ENCODE peak calls at places on chromosomes 16 and 17, in six cellular contexts. M is PC-3; C is upper lobe of right lung; K is fibroblast of lung; A is neural progenitor cell; H is CD8-positive, alpha-beta memory T cell. X is an unnamed sample.

GRCh38 chr16:29198731-29199521 is 207.6 kb downstream of the NPIPB11 start:
- DNase-seq in K (no peak), C (peak; percentile 53), M (no peak), A (no peak), H (no peak), X (no peak)

GRCh38 chr16:24163935-24164334 is 92.2 kb upstream of the CACNG3 start:
- DNase-seq in M (no peak), C (no peak), K (no peak), H (no peak), A (peak; percentile 24), X (no peak)

GRCh38 chr17:28878981-28879380 is 18.6 kb downstream of the FLOT2 start:
- DNase-seq in K (peak; percentile 43), M (peak; percentile 52), A (peak; percentile 54), H (no peak), C (no peak), X (peak; percentile 59)

GRCh38 chr16:12314786-12315185 is 338.3 kb downstream of the SNX29 start:
- DNase-seq in C (no peak), H (no peak), K (peak; percentile 41), A (no peak), M (no peak), X (no peak)

GRCh38 chr16:3807425-3808123 is 72.9 kb downstream of the CREBBP start:
- DNase-seq in H (no peak), C (no peak), M (no peak), K (no peak), A (no peak), X (no peak)

GRCh38 chr16:3798827-3799226 is 81.5 kb upstream of the TRAP1 start:
- DNase-seq in K (no peak), H (no peak), C (no peak), A (no peak), M (no peak), X (no peak)

GRCh38 chr16:71479420-71479819 is 9.7 kb downstream of the ZNF19 start:
- DNase-seq in C (no peak), H (no peak), K (no peak), A (peak; percentile 60), M (peak; percentile 30), X (peak; percentile 35)

GRCh38 chr17:1878419-1879121 is 48.8 kb downstream of the RPA1 start:
- DNase-seq in C (peak; percentile 53), H (no peak), K (peak; percentile 44), A (no peak), M (peak; percentile 31), X (peak; percentile 10)

GRCh38 chr16:11016993-11017392 is 72.6 kb downstream of the CLEC16A start:
- DNase-seq in M (peak; percentile 67), K (peak; percentile 75), H (no peak), A (no peak), C (peak; percentile 73), X (peak; percentile 84)

GRCh38 chr17:40021471-40021961 is 6.3 kb downstream of the CSF3 start:
- DNase-seq in M (peak; percentile 93), C (no peak), H (no peak), K (peak; percentile 53), A (no peak), X (peak; percentile 94)

GRCh38 chr16:15682105-15682570 is 32.1 kb downstream of the NDE1 start:
- DNase-seq in H (no peak), K (peak; percentile 68), C (no peak), M (peak; percentile 72), A (peak; percentile 26), X (peak; percentile 85)

GRCh38 chr17:45574376-45574775 is 83.9 kb upstream of the PLEKHM1 start:
- DNase-seq in M (no peak), K (peak; percentile 64), H (no peak), C (no peak), A (no peak), X (no peak)

GRCh38 chr16:24667244-24667764 is 62.1 kb upstream of the TNRC6A start:
- DNase-seq in K (no peak), M (no peak), A (no peak), C (no peak), H (no peak), X (no peak)

GRCh38 chr16:49484454-49484853 is 110.8 kb downstream of the C16orf78 start:
- DNase-seq in M (no peak), C (peak; percentile 72), A (peak; percentile 86), K (no peak), H (no peak), X (no peak)

GRCh38 chr17:69654981-69655581 is 240.6 kb downstream of the MAP2K6 start:
- DNase-seq in A (no peak), M (peak; percentile 94), C (no peak), K (peak; percentile 93), H (no peak), X (peak; percentile 84)

GRCh38 chr16:12252616-12253015 is 276.1 kb downstream of the SNX29 start:
- DNase-seq in C (no peak), M (no peak), A (no peak), K (no peak), H (no peak), X (no peak)

GRCh38 chr17:62916684-62917571 is 49.1 kb upstream of the TANC2 start:
- DNase-seq in K (peak; percentile 88), H (no peak), A (no peak), M (peak; percentile 17), C (no peak), X (no peak)

GRCh38 chr16:424623-425081 is 797 bp upstream of the RAB11FIP3 start:
- DNase-seq in H (no peak), K (peak; percentile 40), M (peak; percentile 36), A (no peak), C (no peak), X (no peak)

GRCh38 chr17:77695386-77695785 is 263.1 kb upstream of the TNRC6C start:
- DNase-seq in A (no peak), K (no peak), C (no peak), M (no peak), H (no peak), X (no peak)

GRCh38 chr16:30609002-30609927 is 924 bp downstream of the ZNF689 start:
- DNase-seq in A (peak; percentile 31), M (peak; percentile 28), K (peak; percentile 56), C (peak; percentile 86), H (no peak), X (peak; percentile 15)

GRCh38 chr17:36602924-36603384 is 1.6 kb downstream of the MRM1 start:
- DNase-seq in A (peak; percentile 84), C (peak; percentile 66), M (peak; percentile 72), H (peak; percentile 68), K (peak; percentile 62), X (peak; percentile 60)

GRCh38 chr17:7266784-7267183 is 4.5 kb upstream of the CLDN7 start:
- DNase-seq in C (no peak), A (no peak), K (peak; percentile 11), M (no peak), H (no peak), X (peak; percentile 23)

GRCh38 chr17:40518401-40519088 is 17.1 kb upstream of the TNS4 start:
- DNase-seq in M (peak; percentile 89), K (peak; percentile 70), C (peak; percentile 61), A (no peak), H (no peak), X (peak; percentile 94)

GRCh38 chr17:64778367-64779290 is 116.5 kb upstream of the SMURF2 start:
- DNase-seq in C (peak; percentile 76), K (peak; percentile 13), H (no peak), M (peak; percentile 40), A (peak; percentile 64), X (peak; percentile 7)
- H3K4me3 ChIP-seq in C (peak overlapping the region; percentile 62), K (no peak overlapping the region), H (no peak overlapping the region), M (peak overlapping the region; percentile 58), A (peak overlapping the region; percentile 29), X (no peak overlapping the region)

GRCh38 chr17:18246109-18246725 is 12.3 kb downstream of the FLII start:
- DNase-seq in C (no peak), H (no peak), M (no peak), K (no peak), A (no peak), X (no peak)
- H3K4me3 ChIP-seq in C (no peak overlapping the region), H (no peak overlapping the region), M (no peak overlapping the region), K (no peak overlapping the region), A (no peak overlapping the region), X (no peak overlapping the region)

GRCh38 chr17:49496183-49496865 is 1.2 kb downstream of the NGFR start:
- DNase-seq in C (peak; percentile 87), M (peak; percentile 54), A (peak; percentile 94), K (peak; percentile 44), H (peak; percentile 81), X (no peak)
- H3K4me3 ChIP-seq in C (peak overlapping the region; percentile 37), M (peak overlapping the region; percentile 52), A (peak overlapping the region; percentile 88), K (no peak overlapping the region), H (peak overlapping the region; percentile 55), X (peak overlapping the region; percentile 41)

DNA sequence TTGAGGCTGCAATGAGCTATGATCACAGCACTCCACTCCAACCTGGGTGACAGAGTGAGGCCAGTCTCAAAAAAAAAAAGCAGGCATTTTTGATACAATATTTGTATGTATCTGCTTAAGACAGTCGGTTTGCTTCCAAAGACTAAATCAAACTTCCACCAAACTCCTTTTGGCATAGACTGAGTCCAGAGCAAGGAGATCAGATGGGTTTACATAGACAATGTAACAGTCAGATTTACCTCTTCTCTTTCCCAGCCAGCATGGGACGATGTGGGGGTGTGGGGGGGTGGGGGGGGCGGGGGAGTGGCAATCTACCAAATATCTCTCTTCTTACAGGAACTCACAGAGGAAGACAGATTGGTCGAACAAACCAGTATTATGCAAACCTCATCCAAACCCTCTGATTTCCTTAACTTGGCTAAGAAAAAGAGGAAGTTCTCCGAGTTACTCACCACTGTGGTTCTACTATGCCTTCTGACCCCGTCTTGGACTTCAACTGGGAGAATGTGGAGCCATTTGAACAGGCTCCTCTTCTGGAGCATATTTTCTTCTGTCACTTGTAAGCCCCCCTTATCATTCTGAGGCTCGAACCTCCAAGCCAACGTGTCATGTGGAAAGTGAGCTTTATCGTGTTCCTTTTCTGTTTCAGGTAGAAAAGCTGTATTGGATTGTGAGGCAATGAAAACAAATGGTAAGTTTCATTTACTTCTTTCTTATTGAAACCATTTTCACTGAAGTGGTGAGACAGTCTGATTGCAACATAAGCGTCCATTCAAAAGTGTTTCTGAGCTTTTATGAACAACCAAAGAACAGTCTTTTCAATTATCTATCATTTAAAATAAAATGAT is at the start of gene MILR1:
- DNase-seq in K (peak; percentile 95), H (no peak), A (no peak), C (no peak), M (peak; percentile 90), X (peak; percentile 27)
- H3K4me3 ChIP-seq in K (peak within 1 kb of the TSS; percentile 61), H (no peak within 1 kb of the TSS), A (no peak within 1 kb of the TSS), C (peak within 1 kb of the TSS; percentile 37), M (peak within 1 kb of the TSS; percentile 10), X (no peak within 1 kb of the TSS)

DNA sequence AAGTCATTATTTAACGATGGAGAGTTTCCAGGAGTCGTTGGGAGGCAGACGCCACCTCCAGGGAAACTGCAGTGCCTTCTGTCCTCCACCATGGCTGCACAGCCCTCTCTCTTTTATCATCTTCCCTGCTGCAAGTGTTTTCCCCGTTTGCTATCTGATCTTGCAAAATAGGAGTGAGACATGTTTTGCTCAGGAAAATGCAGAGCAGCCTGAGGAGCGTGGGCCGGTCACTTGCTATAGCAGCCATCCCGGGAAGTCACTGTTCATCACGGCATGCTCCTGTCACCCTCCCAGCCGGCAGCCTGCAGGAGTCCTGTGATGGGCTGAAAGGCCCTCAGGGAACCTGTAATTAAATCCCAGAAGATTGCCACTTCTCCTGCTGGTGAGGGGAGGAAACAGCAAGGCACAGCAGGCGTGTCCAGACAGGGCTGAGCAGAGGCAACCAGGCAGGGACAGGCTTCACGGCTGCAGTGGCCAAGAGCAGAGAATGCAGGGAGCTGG is 143.1 kb downstream of the GSG1L start:
- DNase-seq in C (no peak), M (peak; percentile 13), K (no peak), H (no peak), A (peak; percentile 79), X (peak; percentile 50)
- H3K4me3 ChIP-seq in C (no peak overlapping the region), M (no peak overlapping the region), K (no peak overlapping the region), H (no peak overlapping the region), A (no peak overlapping the region), X (no peak overlapping the region)

GRCh38 chr17:43365356-43365755 is 33.4 kb upstream of the ARL4D start:
- DNase-seq in K (no peak), H (no peak), C (no peak), A (no peak), M (no peak), X (no peak)
- H3K4me3 ChIP-seq in K (no peak overlapping the region), H (no peak overlapping the region), C (no peak overlapping the region), A (no peak overlapping the region), M (no peak overlapping the region), X (no peak overlapping the region)

GRCh38 chr17:66506641-66507040 is 204.2 kb downstream of the PRKCA start:
- DNase-seq in M (peak; percentile 31), K (peak; percentile 72), A (no peak), H (no peak), C (no peak), X (peak; percentile 33)
- H3K4me3 ChIP-seq in M (no peak overlapping the region), K (no peak overlapping the region), A (no peak overlapping the region), H (no peak overlapping the region), C (no peak overlapping the region), X (no peak overlapping the region)